ENCODE peak calls at places on chromosome 7, in seven cellular contexts. V, Q, I, X, B, K and M are unnamed samples.

GRCh38 chr7:107995184-107996071 is 7.5 kb downstream of the LAMB1 start:
- DNase-seq in V (peak), Q (peak), I (peak), X (peak), B (no peak), K (peak), M (peak)

GRCh38 chr7:66399566-66399965 is 194.4 kb downstream of the TPST1 start:
- DNase-seq in V (no peak), Q (no peak), I (peak), X (no peak), B (no peak), K (peak), M (no peak)

GRCh38 chr7:132065193-132065972 is 509.0 kb upstream of the PODXL start:
- DNase-seq in V (no peak), Q (no peak), I (peak), X (no peak), B (peak), K (peak), M (no peak)

GRCh38 chr7:33091111-33091531 is 18.1 kb downstream of the RP9 start:
- DNase-seq in V (no peak), Q (no peak), I (peak), X (no peak), B (no peak), K (peak), M (no peak)

GRCh38 chr7:103929808-103930415 is 59.5 kb downstream of the RELN start:
- DNase-seq in V (no peak), Q (no peak), I (no peak), X (no peak), B (no peak), K (peak), M (no peak)

GRCh38 chr7:108613147-108613948 is 43.7 kb downstream of the DNAJB9 start:
- DNase-seq in V (peak), Q (peak), I (peak), X (peak), B (peak), K (peak), M (peak)

GRCh38 chr7:4479367-4480039 is 202.6 kb upstream of the FOXK1 start:
- DNase-seq in V (peak), Q (peak), I (peak), X (no peak), B (peak), K (peak), M (peak)

GRCh38 chr7:69961396-69961795 is 363.1 kb downstream of the AUTS2 start:
- DNase-seq in V (no peak), Q (no peak), I (no peak), X (no peak), B (no peak), K (no peak), M (no peak)

GRCh38 chr7:154302380-154302779 is 250.2 kb downstream of the DPP6 start:
- DNase-seq in V (no peak), Q (no peak), I (no peak), X (no peak), B (no peak), K (no peak), M (no peak)

GRCh38 chr7:51949726-51950644 is 633.4 kb upstream of the COBL start:
- DNase-seq in V (peak), Q (no peak), I (no peak), X (peak), B (no peak), K (no peak), M (peak)

GRCh38 chr7:72405389-72405788 is 6.7 kb downstream of the CALN1 start:
- DNase-seq in V (no peak), Q (no peak), I (no peak), X (no peak), B (no peak), K (peak), M (no peak)

GRCh38 chr7:15870337-15870736 is 183.9 kb upstream of the MEOX2 start:
- DNase-seq in V (no peak), Q (no peak), I (no peak), X (no peak), B (no peak), K (no peak), M (no peak)

GRCh38 chr7:2820508-2820934 is 23.6 kb downstream of the GNA12 start:
- DNase-seq in V (no peak), Q (no peak), I (peak), X (no peak), B (no peak), K (peak), M (no peak)

GRCh38 chr7:129952164-129952652 is 552 bp downstream of the UBE2H start:
- DNase-seq in V (peak), Q (no peak), I (peak), X (no peak), B (no peak), K (peak), M (peak)

GRCh38 chr7:105268056-105268455 is 120.7 kb downstream of the SRPK2 start:
- DNase-seq in V (no peak), Q (no peak), I (peak), X (no peak), B (no peak), K (peak), M (no peak)

GRCh38 chr7:28575241-28575643 is 162.9 kb downstream of the CREB5 start:
- DNase-seq in V (no peak), Q (no peak), I (peak), X (no peak), B (no peak), K (peak), M (no peak)

GRCh38 chr7:45924283-45924682 is 3.2 kb upstream of the IGFBP3 start:
- DNase-seq in V (no peak), Q (no peak), I (peak), X (no peak), B (no peak), K (peak), M (no peak)

GRCh38 chr7:20713792-20714191 is 72.9 kb downstream of the SP8 start:
- DNase-seq in V (peak), Q (no peak), I (no peak), X (no peak), B (no peak), K (no peak), M (peak)

GRCh38 chr7:66013938-66014337 is 31.9 kb upstream of the GUSB start:
- DNase-seq in V (peak), Q (peak), I (peak), X (peak), B (peak), K (peak), M (peak)

GRCh38 chr7:42247301-42247700 is 10.3 kb upstream of the GLI3 start:
- DNase-seq in V (no peak), Q (no peak), I (peak), X (no peak), B (no peak), K (peak), M (no peak)

GRCh38 chr7:128121731-128122576 is 90.7 kb upstream of the LRRC4 start:
- DNase-seq in V (no peak), Q (no peak), I (peak), X (no peak), B (no peak), K (no peak), M (peak)

GRCh38 chr7:40584667-40585433 is 450.0 kb downstream of the SUGCT start:
- DNase-seq in V (no peak), Q (no peak), I (peak), X (no peak), B (no peak), K (peak), M (no peak)

GRCh38 chr7:148185050-148185449 is 405.5 kb upstream of the C7orf33 start:
- DNase-seq in V (no peak), Q (no peak), I (no peak), X (no peak), B (no peak), K (no peak), M (no peak)

GRCh38 chr7:24963218-24963617 is 16.8 kb downstream of the OSBPL3 start:
- DNase-seq in V (no peak), Q (no peak), I (peak), X (no peak), B (no peak), K (no peak), M (no peak)

GRCh38 chr7:54664235-54665228 is 94.5 kb downstream of the SEC61G start:
- DNase-seq in V (peak), Q (peak), I (peak), X (peak), B (no peak), K (peak), M (peak)
- H3K4me2 ChIP-seq in V (peak), Q (no peak), I (no peak), X (peak), B (no peak), K (peak), M (peak)

DNA sequence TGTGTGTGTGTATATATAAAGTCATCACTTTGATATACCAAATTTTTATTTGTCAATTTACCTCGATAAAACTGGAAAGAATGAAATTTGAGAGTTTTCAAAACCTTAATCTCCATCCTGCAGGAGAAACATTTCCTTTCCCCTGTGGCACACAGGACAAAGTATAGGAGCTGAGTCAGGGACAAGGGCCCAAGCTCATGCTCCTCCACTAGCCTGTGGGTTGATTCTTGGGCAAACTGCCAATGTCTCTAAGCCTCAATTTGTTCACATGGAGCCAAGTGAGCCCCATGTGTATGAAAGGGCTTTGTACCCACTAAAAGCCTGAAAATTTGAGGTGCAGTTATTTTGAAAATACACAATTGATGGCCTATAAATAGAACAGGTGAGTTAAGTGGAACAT is 60.3 kb upstream of the IL6 start:
- DNase-seq in V (no peak), Q (peak), I (peak), X (no peak), B (no peak), K (peak), M (no peak)
- H3K27ac ChIP-seq in V (no peak), Q (peak), I (peak), X (no peak), B (no peak), K (peak), M (no peak)

DNA sequence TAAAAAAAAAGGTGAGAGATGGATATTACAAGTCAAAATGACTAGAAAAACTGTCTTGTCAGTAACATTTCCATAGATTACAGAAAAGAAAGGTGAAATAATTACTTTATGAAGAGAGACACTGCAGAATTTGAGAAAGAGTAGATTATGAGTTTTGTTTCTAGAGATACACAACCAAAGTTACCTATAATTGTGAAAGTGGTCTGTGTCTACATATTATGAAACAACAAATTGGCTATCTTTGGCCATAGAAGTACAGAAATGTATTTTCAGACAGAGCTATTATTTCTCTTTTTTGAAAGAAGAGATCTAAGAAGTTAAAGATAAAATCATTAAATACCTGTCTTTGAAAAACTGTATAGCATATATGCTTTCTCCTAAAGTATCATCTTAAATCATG is 30.1 kb downstream of the KCND2 start:
- DNase-seq in V (no peak), Q (no peak), I (no peak), X (no peak), B (no peak), K (no peak), M (no peak)
- H3K4me2 ChIP-seq in V (no peak), Q (no peak), I (no peak), X (no peak), B (no peak), K (no peak), M (no peak)

DNA sequence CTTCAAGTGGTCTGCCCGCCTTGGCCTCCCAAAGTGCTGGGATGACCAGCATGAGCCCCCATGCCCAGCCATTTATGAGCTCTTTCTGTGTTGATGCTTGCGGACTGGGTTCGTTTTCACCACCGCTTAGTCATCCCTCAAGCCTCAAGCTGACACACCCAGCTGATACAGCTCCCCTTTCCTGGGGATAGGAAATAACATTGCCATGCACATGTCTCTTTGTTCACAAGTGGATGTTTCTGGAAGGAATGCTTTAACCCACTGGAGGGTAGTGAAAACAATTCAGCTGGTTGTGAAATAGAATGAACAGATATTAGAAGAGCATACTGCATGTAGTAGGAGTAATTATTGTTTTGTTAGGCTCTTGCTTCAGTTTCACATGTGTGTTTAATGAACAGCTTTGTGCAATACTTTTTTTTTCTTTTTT is 8.5 kb upstream of the METTL27 start:
- DNase-seq in V (no peak), Q (peak), I (peak), X (no peak), B (peak), K (peak), M (no peak)
- H3K27ac ChIP-seq in V (no peak), Q (peak), I (peak), X (no peak), B (peak), K (peak), M (no peak)

GRCh38 chr7:76302299-76303056 is at the start of gene HSPB1:
- DNase-seq in V (peak), Q (peak), I (peak), X (peak), B (peak), K (peak), M (peak)
- H3K4me2 ChIP-seq in V (peak), Q (peak), I (peak), X (peak), B (peak), K (peak), M (peak)

DNA sequence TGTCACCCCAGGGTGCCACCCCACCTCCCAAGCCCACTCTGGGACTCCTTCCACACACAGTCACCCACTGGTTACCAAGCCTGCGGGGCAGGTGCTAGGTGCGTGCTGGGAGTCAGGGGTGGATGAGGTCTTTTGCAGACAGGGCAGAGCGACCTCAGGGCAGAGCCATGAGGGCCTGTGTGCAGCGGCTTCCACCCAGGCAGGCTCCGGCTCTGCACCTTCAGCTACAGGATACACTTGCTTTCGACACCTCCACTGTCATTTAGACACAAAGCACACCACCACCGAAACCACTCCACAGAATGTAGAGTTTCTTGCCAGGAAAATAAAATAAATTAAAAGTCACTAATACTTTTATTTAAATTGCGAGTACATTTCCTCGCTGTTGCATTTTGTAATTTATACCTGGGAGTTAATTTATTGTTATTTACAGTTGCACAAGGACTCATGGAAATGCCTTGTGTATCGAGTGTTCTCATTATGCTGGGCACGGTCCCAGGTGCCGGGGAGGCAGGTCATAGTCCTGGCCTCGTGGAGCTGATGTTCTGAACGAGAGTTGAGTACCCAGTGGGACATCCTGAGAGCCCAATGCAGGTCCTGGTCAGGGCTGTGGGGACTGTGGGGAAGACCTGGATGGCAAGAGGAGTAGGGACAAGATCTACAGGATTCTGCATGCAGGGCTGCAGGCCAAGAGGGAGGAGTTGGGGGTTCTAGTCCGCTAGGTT is 127.8 kb downstream of the CUX1 start:
- DNase-seq in V (no peak), Q (no peak), I (no peak), X (no peak), B (no peak), K (no peak), M (no peak)
- H3K27ac ChIP-seq in V (no peak), Q (no peak), I (no peak), X (no peak), B (no peak), K (no peak), M (no peak)

GRCh38 chr7:14833707-14834106 is 68.8 kb downstream of the DGKB start:
- DNase-seq in V (no peak), Q (no peak), I (peak), X (no peak), B (no peak), K (no peak), M (peak)

GRCh38 chr7:14835399-14835798 is 67.2 kb downstream of the DGKB start:
- DNase-seq in V (no peak), Q (no peak), I (no peak), X (no peak), B (no peak), K (no peak), M (no peak)

GRCh38 chr7:14834456-14834855 is 68.1 kb downstream of the DGKB start:
- DNase-seq in V (no peak), Q (no peak), I (peak), X (no peak), B (no peak), K (no peak), M (no peak)

GRCh38 chr7:14836006-14836405 is 66.5 kb downstream of the DGKB start:
- DNase-seq in V (no peak), Q (no peak), I (peak), X (no peak), B (no peak), K (no peak), M (no peak)

GRCh38 chr7:14834888-14835287 is 67.7 kb downstream of the DGKB start:
- DNase-seq in V (no peak), Q (no peak), I (peak), X (no peak), B (no peak), K (no peak), M (no peak)
- H3K4me2 ChIP-seq in V (no peak), Q (no peak), I (peak), X (no peak), B (no peak), K (no peak), M (peak)

GRCh38 chr7:158468700-158469296 is 118.8 kb downstream of the PTPRN2 start:
- DNase-seq in V (no peak), Q (no peak), I (no peak), X (no peak), B (no peak), K (no peak), M (no peak)

GRCh38 chr7:158467562-158467961 is 120.1 kb downstream of the PTPRN2 start:
- DNase-seq in V (no peak), Q (no peak), I (no peak), X (no peak), B (no peak), K (no peak), M (no peak)

GRCh38 chr7:158470336-158470735 is 117.3 kb downstream of the PTPRN2 start:
- DNase-seq in V (no peak), Q (no peak), I (no peak), X (no peak), B (no peak), K (no peak), M (peak)

GRCh38 chr7:158468225-158468624 is 119.4 kb downstream of the PTPRN2 start:
- DNase-seq in V (peak), Q (no peak), I (no peak), X (no peak), B (no peak), K (no peak), M (peak)

DNA sequence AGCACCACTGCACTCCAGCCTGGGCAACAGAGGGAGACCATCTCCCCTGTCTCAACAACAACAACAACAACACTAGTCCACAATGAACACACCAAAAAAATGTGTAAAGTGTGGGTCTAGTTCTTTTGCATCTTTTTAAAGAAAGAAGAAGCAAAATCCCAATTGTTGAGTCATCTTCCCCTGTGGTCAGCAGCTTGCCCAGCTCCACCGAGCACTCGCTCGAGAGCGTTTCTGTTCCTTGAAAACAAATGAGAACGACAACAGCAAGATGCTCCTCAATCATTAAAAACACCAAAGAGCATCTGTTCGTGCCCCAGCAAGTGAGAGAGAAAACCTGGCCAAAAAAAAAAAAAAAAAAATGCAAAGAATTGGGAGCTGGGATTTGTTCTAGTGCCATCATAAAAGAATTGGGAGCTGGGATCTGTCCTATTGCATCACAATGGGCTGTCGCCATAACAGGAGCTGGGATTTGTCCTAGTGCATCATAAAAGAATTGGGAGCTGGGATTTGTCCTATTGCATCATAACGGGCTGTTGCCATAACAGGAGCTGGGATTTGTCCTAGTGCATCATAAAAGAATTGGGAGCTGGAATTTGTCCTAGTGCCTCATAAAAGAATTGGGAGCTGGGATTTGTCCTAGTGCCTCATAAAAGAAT is 118.1 kb downstream of the PTPRN2 start:
- DNase-seq in V (no peak), Q (no peak), I (no peak), X (no peak), B (no peak), K (no peak), M (peak)
- H3K27ac ChIP-seq in V (no peak), Q (no peak), I (no peak), X (no peak), B (no peak), K (no peak), M (peak)

GRCh38 chr7:5495581-5496375 is 72.1 kb upstream of the TNRC18 start:
- DNase-seq in V (no peak), Q (no peak), I (no peak), X (no peak), B (no peak), K (peak), M (no peak)
- H3K4me2 ChIP-seq in V (no peak), Q (no peak), I (no peak), X (no peak), B (peak), K (peak), M (no peak)